ENCODE peak calls at places on chromosomes 4 and X, in seven cellular contexts. N is astrocyte of the cerebellum; W is dorsolateral prefrontal cortex; E is GM04503; U is transverse colon; B is NCI-H524; Z is activated T-helper 2 cell treated with anti-CD3 and anti-CD28 coated beads, Interferon-gamma antibody, Interleukin-2, Interleukin-4, amounts not matched to agents 10 μg/mL and 5 μg/mL and 100 μg/mL, durations not matched to agents 14 hours and 24 hours and 36 hours. M is an unnamed sample.

GRCh38 chrX:51336584-51336983 is 4.0 kb downstream of the NUDT10 start:
- DNase-seq in W (peak), Z (peak), E (peak), N (no peak), B (no peak), U (no peak), M (peak)

GRCh38 chr4:99180367-99181169 is 36.5 kb upstream of the ADH4 start:
- DNase-seq in W (no peak), E (peak), N (peak), B (no peak), Z (no peak), U (no peak), M (no peak)

GRCh38 chr4:96035727-96036126 is 195.8 kb downstream of the PDHA2 start:
- DNase-seq in N (no peak), U (no peak), E (no peak), W (no peak), Z (no peak), B (no peak), M (peak)

GRCh38 chrX:1463581-1464281 is 11.0 kb upstream of the ASMTL start:
- DNase-seq in E (no peak), B (no peak), N (no peak), Z (peak), U (no peak), W (no peak), M (no peak)

GRCh38 chr4:140940589-140940988 is 184.4 kb upstream of the TBC1D9 start:
- DNase-seq in U (no peak), E (no peak), W (no peak), N (no peak), Z (no peak), B (no peak), M (no peak)

GRCh38 chr4:184237612-184238011 is 19.9 kb upstream of the ENPP6 start:
- DNase-seq in N (no peak), B (no peak), Z (peak), E (no peak), W (no peak), U (no peak), M (no peak)

GRCh38 chr4:151804821-151805220 is 44.0 kb upstream of the GATB start:
- DNase-seq in U (no peak), E (no peak), Z (no peak), W (no peak), B (no peak), N (peak), M (no peak)

GRCh38 chrX:1306909-1307625 is 29.5 kb upstream of the IL3RA start:
- DNase-seq in U (no peak), E (no peak), N (no peak), Z (no peak), W (no peak), B (no peak), M (no peak)

GRCh38 chr4:138572007-138572406 is 329.9 kb upstream of the SLC7A11 start:
- DNase-seq in N (no peak), E (no peak), Z (no peak), U (no peak), W (no peak), B (no peak), M (no peak)

GRCh38 chr4:8537041-8537461 is 43.1 kb upstream of the GPR78 start:
- DNase-seq in E (peak), U (peak), W (no peak), N (peak), Z (no peak), B (no peak), M (peak)

GRCh38 chrX:63784902-63785692 is at the start of gene ARHGEF9:
- DNase-seq in W (peak), N (no peak), Z (no peak), B (peak), E (no peak), U (peak), M (no peak)

GRCh38 chrX:150759568-150760416 is 66.6 kb downstream of the MTMR1 start:
- DNase-seq in U (no peak), Z (no peak), E (no peak), B (no peak), W (no peak), N (no peak), M (no peak)

GRCh38 chr4:120218981-120219380 is 152.3 kb upstream of the MAD2L1 start:
- DNase-seq in Z (no peak), E (no peak), U (no peak), W (no peak), N (peak), B (no peak), M (no peak)

GRCh38 chrX:1419545-1420355 is 27.8 kb upstream of the SLC25A6 start:
- DNase-seq in W (no peak), B (no peak), U (no peak), N (no peak), Z (no peak), E (no peak), M (no peak)

GRCh38 chr4:149555146-149555545 is 260.5 kb downstream of the IQCM start:
- DNase-seq in E (no peak), Z (no peak), W (no peak), U (no peak), N (no peak), B (no peak), M (no peak)

GRCh38 chr4:10239982-10240654 is 123.5 kb upstream of the WDR1 start:
- DNase-seq in E (no peak), W (no peak), B (no peak), U (no peak), N (no peak), Z (no peak), M (no peak)

GRCh38 chr4:39472396-39472795 is 13.5 kb downstream of the LIAS start:
- DNase-seq in E (peak), U (no peak), W (no peak), Z (no peak), N (no peak), B (no peak), M (no peak)

GRCh38 chrX:27915617-27916016 is 65.6 kb downstream of the DCAF8L1 start:
- DNase-seq in B (no peak), Z (no peak), E (no peak), W (no peak), N (no peak), U (no peak), M (no peak)

GRCh38 chrX:106995678-106996077 is 4.3 kb downstream of the MORC4 start:
- DNase-seq in W (no peak), N (no peak), E (no peak), Z (no peak), U (no peak), B (no peak), M (no peak)

M was measured in HT-29.